ENCODE peak calls at places on chromosomes 2 and 18, in eight cellular contexts. M, Q, G, S, I, O, L and P are unnamed samples.

GRCh38 chr2:203476881-203477280 is 58.2 kb downstream of the RAPH1 start:
- DNase-seq in M (no peak), Q (no peak), G (no peak), S (no peak), I (no peak), O (no peak), L (no peak), P (no peak)

GRCh38 chr2:25234756-25235155 is 66.4 kb upstream of the POMC start:
- DNase-seq in M (no peak), Q (no peak), G (no peak), S (no peak), I (no peak), O (no peak), L (no peak), P (no peak)

GRCh38 chr18:32909798-32910561 is 137.2 kb upstream of the KLHL14 start:
- DNase-seq in M (no peak), Q (no peak), G (no peak), S (no peak), I (peak; percentile 68), O (no peak), L (no peak), P (no peak)

GRCh38 chr18:46275370-46275769 is 171.2 kb downstream of the HAUS1 start:
- DNase-seq in M (no peak), Q (no peak), G (no peak), S (no peak), I (no peak), O (no peak), L (no peak), P (no peak)

GRCh38 chr2:217254111-217254510 is 394.2 kb upstream of the TNP1 start:
- DNase-seq in M (no peak), Q (no peak), G (no peak), S (no peak), I (no peak), O (no peak), L (no peak), P (no peak)

GRCh38 chr2:167069855-167070254 is 181.6 kb downstream of the XIRP2 start:
- DNase-seq in M (no peak), Q (no peak), G (no peak), S (no peak), I (no peak), O (no peak), L (no peak), P (no peak)

GRCh38 chr18:59501876-59502221 is 142.8 kb upstream of the LMAN1 start:
- DNase-seq in M (no peak), Q (no peak), G (no peak), S (no peak), I (no peak), O (no peak), L (no peak), P (no peak)

GRCh38 chr2:177148477-177149154 is 64.0 kb upstream of the HNRNPA3 start:
- DNase-seq in M (peak; percentile 80), Q (peak; percentile 84), G (peak; percentile 93), S (peak; percentile 64), I (peak; percentile 66), O (peak; percentile 87), L (peak; percentile 84), P (peak; percentile 70)

GRCh38 chr2:1631292-1632005 is 112.9 kb downstream of the PXDN start:
- DNase-seq in M (no peak), Q (peak; percentile 38), G (no peak), S (no peak), I (no peak), O (peak; percentile 40), L (peak; percentile 45), P (no peak)

GRCh38 chr18:45849529-45849928 is 24.1 kb downstream of the SIGLEC15 start:
- DNase-seq in M (no peak), Q (no peak), G (no peak), S (no peak), I (no peak), O (no peak), L (no peak), P (no peak)

GRCh38 chr2:54524236-54524991 is 68.3 kb downstream of the SPTBN1 start:
- DNase-seq in M (no peak), Q (no peak), G (no peak), S (no peak), I (no peak), O (no peak), L (no peak), P (no peak)

GRCh38 chr2:186130678-186131511 is 355.2 kb upstream of the ZC3H15 start:
- DNase-seq in M (no peak), Q (no peak), G (no peak), S (no peak), I (no peak), O (no peak), L (no peak), P (no peak)

GRCh38 chr2:121098556-121098955 is 186.4 kb downstream of the TFCP2L1 start:
- DNase-seq in M (no peak), Q (no peak), G (no peak), S (no peak), I (no peak), O (no peak), L (peak; percentile 33), P (no peak)

GRCh38 chr2:141001750-141002149 is 1129.1 kb downstream of the LRP1B start:
- DNase-seq in M (no peak), Q (no peak), G (no peak), S (no peak), I (no peak), O (no peak), L (no peak), P (no peak)

GRCh38 chr2:44051948-44052347 is 56.2 kb upstream of the LRPPRC start:
- DNase-seq in M (no peak), Q (no peak), G (no peak), S (no peak), I (no peak), O (no peak), L (no peak), P (no peak)

GRCh38 chr2:28751102-28751955 is at the start of gene PPP1CB:
- DNase-seq in M (peak; percentile 97), Q (peak; percentile 97), G (peak; percentile 91), S (peak; percentile 95), I (peak; percentile 93), O (peak; percentile 97), L (peak; percentile 98), P (peak; percentile 99)
- TF ChIP-seq POLR2AphosphoS5 in M (peak; percentile 93), Q (no peak), G (no peak), S (peak; percentile 71), I (peak; percentile 90), O (peak; percentile 89), L (peak; percentile 95), P (peak; percentile 94)

GRCh38 chr18:80056095-80056494 is 21.9 kb downstream of the RBFA start:
- DNase-seq in M (no peak), Q (no peak), G (no peak), S (no peak), I (no peak), O (no peak), L (no peak), P (no peak)

GRCh38 chr18:80046961-80047541 is 12.8 kb downstream of the RBFA start:
- DNase-seq in M (no peak), Q (no peak), G (no peak), S (no peak), I (no peak), O (no peak), L (no peak), P (no peak)

GRCh38 chr18:80046431-80046830 is 12.2 kb downstream of the RBFA start:
- DNase-seq in M (no peak), Q (no peak), G (no peak), S (no peak), I (no peak), O (no peak), L (no peak), P (no peak)

GRCh38 chr18:80046011-80046410 is 11.8 kb downstream of the RBFA start:
- DNase-seq in M (no peak), Q (no peak), G (no peak), S (no peak), I (no peak), O (no peak), L (no peak), P (no peak)

DNA sequence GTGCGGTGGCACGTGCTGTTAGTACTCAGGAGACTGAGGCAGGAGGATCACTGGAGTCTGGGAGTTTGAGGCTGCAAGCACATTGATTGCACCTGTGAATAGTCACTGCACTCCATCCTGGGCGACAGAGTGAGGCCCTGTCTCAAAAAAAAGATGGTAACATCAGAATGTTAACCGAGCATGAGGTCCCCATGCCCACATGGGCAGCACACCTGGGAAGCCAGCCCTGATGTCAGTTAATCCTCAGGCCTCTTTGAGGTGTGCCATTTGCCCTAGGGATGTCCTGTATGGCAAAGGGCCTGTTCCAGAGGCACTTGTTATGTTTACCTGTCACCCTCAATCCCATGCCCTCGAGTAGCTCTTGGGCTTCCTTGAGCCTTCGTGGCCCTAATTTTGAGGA is 16.6 kb downstream of the RBFA start:
- DNase-seq in M (no peak), Q (no peak), G (no peak), S (no peak), I (no peak), O (no peak), L (no peak), P (no peak)
- H3K9me3 ChIP-seq in M (peaks cover 53% of the 10 kb centered on the region), Q (peaks cover 23% of the 10 kb centered on the region), G (peaks cover 33% of the 10 kb centered on the region), S (no peaks in the 10 kb centered on the region), I (peaks cover 35% of the 10 kb centered on the region), O (peaks cover 31% of the 10 kb centered on the region), L (peaks cover 8% of the 10 kb centered on the region), P (peaks cover 3% of the 10 kb centered on the region)

GRCh38 chr2:72512376-72512775 is 313.5 kb downstream of the EXOC6B start:
- DNase-seq in M (no peak), Q (no peak), G (no peak), S (no peak), I (no peak), O (no peak), L (no peak), P (no peak)
- TF ChIP-seq EP300 in M (no peak), Q (no peak), G (no peak), S (no peak), I (no peak), O (no peak), L (no peak), P (no peak)

DNA sequence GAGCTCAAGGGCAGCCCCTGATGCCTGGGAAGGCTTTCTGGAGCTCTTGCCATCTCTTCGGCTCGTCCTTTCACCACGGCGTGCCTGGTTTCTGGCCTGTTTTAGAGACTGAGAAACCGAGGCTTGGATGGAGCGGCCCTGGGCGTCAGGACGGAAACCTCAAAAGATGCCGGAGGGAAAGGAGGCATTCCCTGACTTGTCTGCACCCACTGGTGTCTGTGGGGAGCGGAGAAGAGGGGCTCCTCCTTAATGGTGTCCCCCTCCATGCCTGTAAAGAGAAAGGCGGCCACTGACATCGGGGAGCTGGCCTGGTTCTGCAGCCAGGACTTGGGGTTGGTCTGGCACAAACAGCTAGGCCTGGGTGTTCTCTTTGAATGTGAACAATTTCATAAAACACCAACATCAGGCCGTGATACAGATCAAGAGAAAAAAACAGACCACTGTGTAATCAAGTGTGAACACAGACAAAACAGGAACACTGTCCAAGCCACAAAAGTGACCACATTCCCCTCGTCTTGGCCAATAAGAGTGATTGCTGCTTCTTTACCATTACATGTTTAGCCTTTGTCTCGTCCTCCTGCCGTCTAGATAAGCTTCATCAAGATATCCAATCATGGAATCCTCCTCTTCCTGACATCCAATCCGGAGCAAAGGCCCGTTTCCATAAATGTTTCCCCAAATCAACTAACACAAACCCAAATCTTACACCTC is 633 bp upstream of the ILKAP start:
- DNase-seq in M (no peak), Q (no peak), G (no peak), S (no peak), I (no peak), O (no peak), L (no peak), P (no peak)
- TF ChIP-seq POLR2AphosphoS5 in M (no peak), Q (no peak), G (no peak), S (no peak), I (no peak), O (no peak), L (no peak), P (no peak)

GRCh38 chr2:119794237-119794636 is 34.5 kb downstream of the PTPN4 start:
- DNase-seq in M (no peak), Q (no peak), G (no peak), S (no peak), I (no peak), O (no peak), L (no peak), P (no peak)
- H3K9me3 ChIP-seq in M (peaks cover 34% of the 10 kb centered on the region), Q (peaks cover 26% of the 10 kb centered on the region), G (peaks cover 2% of the 10 kb centered on the region), S (no peaks in the 10 kb centered on the region), I (no peaks in the 10 kb centered on the region), O (peaks cover 9% of the 10 kb centered on the region), L (no peaks in the 10 kb centered on the region), P (peaks cover 9% of the 10 kb centered on the region)